ENCODE peak calls at places on chromosomes 16 and 17, in nine cellular contexts. C is endodermal cell; E is CD8-positive, alpha-beta T cell; H is NCI-H1417; B is stimulated activated CD4-positive, alpha-beta T cell treated with anti-CD3 and anti-CD28 coated beads, Interleukin-2, amount 100 ng/mL, for 48 hours; N is B cell; R is uterus; F is AG20443; W is EH. U is an unnamed sample.

GRCh38 chr16:23254338-23254737 is 47.8 kb upstream of the SCNN1B start:
- DNase-seq in C (peak; percentile 45), E (no peak), H (no peak), B (no peak), N (no peak), R (no peak), F (peak; percentile 22), W (peak; percentile 61), U (no peak)

GRCh38 chr17:10875984-10876555 is 38.2 kb upstream of the PIRT start:
- DNase-seq in C (peak; percentile 93), E (no peak), H (peak; percentile 4), B (peak; percentile 23), N (peak; percentile 32), R (peak; percentile 20), F (peak; percentile 58), W (peak; percentile 15), U (no peak)

GRCh38 chr17:13362341-13363122 is 239.2 kb downstream of the HS3ST3A1 start:
- DNase-seq in C (peak; percentile 56), E (no peak), H (no peak), B (no peak), N (no peak), R (no peak), F (peak; percentile 33), W (peak; percentile 79), U (no peak)

GRCh38 chr16:50228364-50228868 is 37.9 kb upstream of the ADCY7 start:
- DNase-seq in C (no peak), E (no peak), H (no peak), B (no peak), N (no peak), R (no peak), F (no peak), W (no peak), U (no peak)

GRCh38 chr17:63447688-63448005 is 1.5 kb upstream of the CYB561 start:
- DNase-seq in C (no peak), E (no peak), H (peak; percentile 69), B (no peak), N (no peak), R (no peak), F (no peak), W (no peak), U (no peak)

GRCh38 chr16:165218-165538 is 600 bp upstream of the HBM start:
- DNase-seq in C (peak; percentile 78), E (no peak), H (no peak), B (no peak), N (no peak), R (no peak), F (peak; percentile 12), W (no peak), U (no peak)

GRCh38 chr16:11306997-11307638 is 26.0 kb upstream of the PRM1 start:
- DNase-seq in C (no peak), E (no peak), H (no peak), B (no peak), N (no peak), R (no peak), F (no peak), W (no peak), U (no peak)

GRCh38 chr17:57755479-57756070 is 10.5 kb upstream of the CCDC182 start:
- DNase-seq in C (peak; percentile 74), E (no peak), H (no peak), B (no peak), N (no peak), R (no peak), F (no peak), W (peak; percentile 3), U (no peak)

GRCh38 chr17:45307290-45308015 is 9.4 kb downstream of the MAP3K14 start:
- DNase-seq in C (no peak), E (no peak), H (no peak), B (no peak), N (peak; percentile 68), R (peak; percentile 49), F (peak; percentile 77), W (peak; percentile 91), U (no peak)

GRCh38 chr16:24838554-24839266 is 7.1 kb upstream of the SLC5A11 start:
- DNase-seq in C (peak; percentile 33), E (no peak), H (no peak), B (no peak), N (no peak), R (no peak), F (peak; percentile 77), W (peak; percentile 76), U (no peak)

GRCh38 chr16:2037115-2037514 is 10.4 kb downstream of the NHERF2 start:
- DNase-seq in C (no peak), E (no peak), H (no peak), B (no peak), N (no peak), R (no peak), F (no peak), W (no peak), U (no peak)